ENCODE peak calls at places on chromosomes 6 and 20, in four cellular contexts. R is uterus, B is astrocyte, S is body of pancreas. M is an unnamed sample. For H3K4me1, the result is how much of the 10 kb centered on the place peaks cover.

GRCh38 chr6:109053285-109053684 is 41.4 kb downstream of the SESN1 start:
- DNase-seq in R (no peak), B (no peak), S (no peak), M (no peak)

GRCh38 chr6:41370488-41371111 is 35.2 kb downstream of the NCR2 start:
- DNase-seq in R (no peak), S (no peak), B (no peak), M (no peak)

GRCh38 chr20:53899351-53900167 is 170.8 kb downstream of the BCAS1 start:
- DNase-seq in S (peak), B (peak), R (peak), M (no peak)

GRCh38 chr6:148445620-148446019 is 103.0 kb downstream of the SASH1 start:
- DNase-seq in S (no peak), R (no peak), B (peak), M (no peak)

GRCh38 chr6:13427346-13427745 is 60.1 kb downstream of the GFOD1 start:
- DNase-seq in B (no peak), R (no peak), S (no peak), M (no peak)

GRCh38 chr20:47814632-47815415 is 29.5 kb upstream of the SULF2 start:
- DNase-seq in B (no peak), R (no peak), S (no peak), M (no peak)

GRCh38 chr6:106750146-106750900 is 120.9 kb downstream of the QRSL1 start:
- DNase-seq in S (no peak), B (peak), R (no peak), M (no peak)

GRCh38 chr6:150490586-150490985 is 109.1 kb upstream of the PLEKHG1 start:
- DNase-seq in S (no peak), R (no peak), B (no peak), M (no peak)

GRCh38 chr6:112228480-112229332 is 25.7 kb downstream of the LAMA4 start:
- DNase-seq in R (no peak), S (no peak), B (no peak), M (no peak)

GRCh38 chr20:13863244-13863643 is 78.4 kb downstream of the NDUFAF5 start:
- DNase-seq in R (no peak), S (no peak), B (no peak), M (no peak)

GRCh38 chr6:130967502-130968469 is 95.3 kb downstream of the EPB41L2 start:
- DNase-seq in R (no peak), B (no peak), S (no peak), M (no peak)

GRCh38 chr20:31661625-31662371 is 24.1 kb downstream of the COX4I2 start:
- DNase-seq in S (peak), R (peak), B (peak), M (peak)

DNA sequence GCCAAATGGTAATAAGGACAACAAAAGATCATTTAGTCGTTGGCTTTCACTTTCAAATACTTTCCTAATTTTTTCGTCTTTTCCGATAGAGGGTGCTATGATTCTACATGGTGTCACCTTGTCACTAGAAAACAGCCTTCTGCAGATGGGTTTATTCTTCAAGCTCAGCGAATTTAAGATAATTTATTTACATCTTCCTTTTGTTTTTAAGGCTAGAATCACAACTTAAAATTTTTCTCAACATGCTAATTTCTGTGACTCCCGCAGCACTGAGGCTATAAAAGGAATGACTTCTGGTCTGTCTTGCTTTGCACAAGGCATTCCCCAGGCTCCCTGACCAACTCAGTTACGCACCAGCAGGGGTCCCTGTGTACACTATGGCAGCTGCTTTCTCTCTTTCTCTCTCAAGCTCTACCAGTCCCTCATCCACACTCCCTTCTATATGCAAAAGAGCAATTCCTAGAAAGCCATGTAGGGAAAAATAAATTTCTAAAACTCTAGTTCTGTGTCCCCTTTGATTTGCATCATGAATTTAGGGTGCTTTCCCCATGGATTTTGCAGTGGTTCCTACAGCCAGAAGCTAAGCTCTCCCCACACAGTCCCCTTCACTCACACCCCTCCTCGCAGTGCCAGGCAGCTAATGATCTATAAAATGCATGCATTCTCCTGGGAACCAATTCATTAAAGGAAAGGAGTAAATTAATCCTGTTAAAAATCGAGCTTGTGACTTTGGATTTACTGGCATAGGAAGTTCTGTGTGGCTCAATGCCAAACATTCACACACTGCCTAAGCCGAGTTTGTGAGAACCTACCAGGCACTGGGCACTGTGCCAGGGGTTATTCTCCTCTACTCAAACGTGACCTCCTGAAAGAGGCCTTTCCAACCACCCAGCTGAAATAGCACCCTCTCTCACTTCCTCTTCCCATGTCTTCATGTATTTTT is 74.5 kb downstream of the DCDC2 start:
- DNase-seq in S (peak), R (peak), B (peak), M (peak)
- TF ChIP-seq CTCF in S (peak), R (peak), B (peak), M (peak)

GRCh38 chr6:101683884-101684283 is 290.4 kb downstream of the GRIK2 start:
- DNase-seq in R (no peak), B (peak), S (no peak), M (no peak)

GRCh38 chr6:101686653-101687052 is 293.1 kb downstream of the GRIK2 start:
- DNase-seq in B (no peak), R (no peak), S (no peak), M (no peak)

GRCh38 chr6:101689695-101690094 is 296.2 kb downstream of the GRIK2 start:
- DNase-seq in S (no peak), R (no peak), B (no peak), M (no peak)

DNA sequence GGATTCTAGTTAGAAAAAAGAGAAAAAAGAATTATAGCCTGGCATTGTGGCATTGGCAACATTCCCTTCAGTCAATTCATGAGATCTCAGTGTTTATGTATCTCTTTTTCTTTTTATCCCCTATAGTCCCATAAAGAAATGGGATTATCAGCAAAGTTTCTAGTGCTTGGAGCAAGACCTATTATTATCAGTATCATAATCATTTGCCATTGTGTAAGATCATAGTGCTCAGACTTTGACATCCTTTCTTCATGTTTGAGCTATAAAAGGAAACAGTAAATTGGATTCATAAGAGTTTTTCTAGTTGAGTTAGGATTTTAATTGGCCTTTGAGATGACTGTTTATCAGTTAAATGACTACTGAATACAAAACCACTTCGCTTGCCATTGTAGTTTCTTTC is 295.6 kb downstream of the GRIK2 start:
- DNase-seq in R (no peak), S (no peak), B (no peak), M (no peak)
- H3K4me3 ChIP-seq in R (no peak), S (no peak), B (no peak), M (no peak)

GRCh38 chr6:167093406-167093921 is 29.4 kb upstream of the CCR6 start:
- DNase-seq in B (no peak), S (no peak), R (no peak), M (no peak)

GRCh38 chr6:167093922-167094432 is 28.9 kb upstream of the CCR6 start:
- DNase-seq in B (no peak), S (no peak), R (no peak), M (no peak)

GRCh38 chr6:167094436-167094819 is 28.5 kb upstream of the CCR6 start:
- DNase-seq in B (peak), R (no peak), S (no peak), M (no peak)

GRCh38 chr6:167091149-167092107 is 31.5 kb upstream of the CCR6 start:
- DNase-seq in S (no peak), R (no peak), B (no peak), M (no peak)

GRCh38 chr6:167092672-167093339 is 30.1 kb upstream of the CCR6 start:
- DNase-seq in B (no peak), S (no peak), R (no peak), M (no peak)
- H3K4me1 ChIP-seq in B (under half), S (under half), R (under half), M (under half)

GRCh38 chr6:73367761-73368355 is 1.8 kb downstream of the OOEP start:
- DNase-seq in R (no peak), B (no peak), S (no peak), M (no peak)

GRCh38 chr6:73369157-73369556 is 540 bp downstream of the OOEP start:
- DNase-seq in R (no peak), S (no peak), B (no peak), M (no peak)

GRCh38 chr6:73369563-73369962 is at the start of gene OOEP:
- DNase-seq in S (no peak), B (no peak), R (no peak), M (no peak)

GRCh38 chr6:73371984-73372383 is 2.3 kb upstream of the OOEP start:
- DNase-seq in R (no peak), B (no peak), S (no peak), M (no peak)

DNA sequence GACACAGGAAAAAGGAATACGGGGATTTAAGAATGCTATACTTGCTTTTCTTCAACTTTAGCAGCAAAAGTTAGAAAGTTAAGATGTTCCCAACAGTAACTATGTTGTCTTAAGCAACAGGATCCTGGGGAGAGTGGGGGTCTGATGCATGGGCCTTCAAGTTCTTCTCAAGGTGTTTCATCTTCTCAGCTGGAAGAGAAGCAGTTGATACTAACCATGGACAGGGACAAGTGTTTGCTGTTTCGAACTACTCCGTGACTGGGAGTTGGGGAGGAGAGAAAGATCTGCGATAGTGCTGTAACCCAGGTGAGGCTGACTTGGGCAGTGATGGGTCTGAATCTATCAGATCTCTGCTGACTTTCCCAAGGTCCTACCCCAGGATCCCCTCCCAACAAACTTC is 1.0 kb downstream of the OOEP start:
- DNase-seq in S (no peak), B (no peak), R (no peak), M (no peak)
- TF ChIP-seq CTCF in S (no peak), B (no peak), R (no peak), M (no peak)

GRCh38 chr20:3672864-3673550 is 8.8 kb downstream of the ADAM33 start:
- DNase-seq in B (no peak), R (no peak), S (no peak), M (no peak)
- H3K4me3 ChIP-seq in B (no peak), R (no peak), S (no peak), M (no peak)

DNA sequence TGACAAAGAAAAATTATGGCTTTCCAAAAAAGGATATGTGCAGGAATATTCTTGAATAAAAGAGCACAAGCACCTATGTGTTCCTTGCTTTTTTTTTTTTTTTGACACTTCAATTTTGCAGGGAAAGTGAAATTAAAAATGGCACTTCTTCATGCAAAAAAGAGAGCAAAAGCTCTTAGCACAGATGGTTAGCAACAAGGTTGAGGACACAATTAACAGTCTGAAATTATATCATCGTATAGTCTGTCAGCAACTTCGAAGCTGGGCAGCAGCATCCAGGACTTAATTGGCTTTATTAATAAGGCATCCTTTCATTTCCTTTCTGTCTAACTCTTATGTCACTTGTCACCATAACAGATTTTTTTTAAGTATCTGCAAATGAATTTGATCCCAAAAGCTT is 122.6 kb downstream of the FUT9 start:
- DNase-seq in R (no peak), S (no peak), B (no peak), M (no peak)
- H3K4me1 ChIP-seq in R (under half), S (under half), B (under half), M (under half)